ENCODE peak calls at places on chromosome 22, in nine cellular contexts. One of them, this sample, is unnamed.

GRCh38 chr22:30205281-30206115 is 41.1 kb downstream of the LIF start:
- DNase-seq in adrenal gland: peak
- DNase-seq in right lobe of liver: peak
- DNase-seq in A549: peak
- DNase-seq in GM12891: no peak
- DNase-seq in IMR-90: peak
- DNase-seq in uterus: peak
- DNase-seq in suprapubic skin: peak
- DNase-seq in GM12892: no peak
- DNase-seq in this sample: peak

GRCh38 chr22:35842954-35843353 is 125.3 kb downstream of the APOL5 start:
- DNase-seq in adrenal gland: peak
- DNase-seq in uterus: no peak
- DNase-seq in IMR-90: peak
- DNase-seq in right lobe of liver: no peak
- DNase-seq in A549: peak
- DNase-seq in suprapubic skin: no peak
- DNase-seq in GM12891: no peak
- DNase-seq in GM12892: no peak
- DNase-seq in this sample: peak

GRCh38 chr22:29635734-29636357 is 32.4 kb downstream of the NF2 start:
- DNase-seq in IMR-90: peak
- DNase-seq in right lobe of liver: no peak
- DNase-seq in adrenal gland: no peak
- DNase-seq in uterus: no peak
- DNase-seq in GM12892: no peak
- DNase-seq in GM12891: no peak
- DNase-seq in suprapubic skin: no peak
- DNase-seq in A549: peak
- DNase-seq in this sample: peak

GRCh38 chr22:36246718-36247117 is 6.2 kb upstream of the APOL1 start:
- DNase-seq in right lobe of liver: no peak
- DNase-seq in suprapubic skin: no peak
- DNase-seq in uterus: no peak
- DNase-seq in A549: no peak
- DNase-seq in IMR-90: no peak
- DNase-seq in GM12891: no peak
- DNase-seq in adrenal gland: no peak
- DNase-seq in GM12892: no peak
- DNase-seq in this sample: no peak

GRCh38 chr22:29914165-29914564 is 31.2 kb downstream of the MTMR3 start:
- DNase-seq in GM12892: no peak
- DNase-seq in IMR-90: peak
- DNase-seq in suprapubic skin: no peak
- DNase-seq in GM12891: no peak
- DNase-seq in adrenal gland: no peak
- DNase-seq in uterus: no peak
- DNase-seq in right lobe of liver: no peak
- DNase-seq in A549: no peak
- DNase-seq in this sample: no peak

GRCh38 chr22:39244073-39244495 is 698 bp downstream of the PDGFB start:
- DNase-seq in right lobe of liver: no peak
- DNase-seq in uterus: no peak
- DNase-seq in A549: peak
- DNase-seq in IMR-90: no peak
- DNase-seq in GM12891: no peak
- DNase-seq in suprapubic skin: no peak
- DNase-seq in GM12892: no peak
- DNase-seq in adrenal gland: no peak
- DNase-seq in this sample: no peak

GRCh38 chr22:36252754-36253522 is at the start of gene APOL1:
- DNase-seq in uterus: peak
- DNase-seq in suprapubic skin: no peak
- DNase-seq in adrenal gland: peak
- DNase-seq in IMR-90: peak
- DNase-seq in A549: peak
- DNase-seq in GM12891: peak
- DNase-seq in GM12892: no peak
- DNase-seq in right lobe of liver: no peak
- DNase-seq in this sample: peak

GRCh38 chr22:49704345-49705215 is 123.1 kb downstream of the BRD1 start:
- DNase-seq in GM12891: no peak
- DNase-seq in A549: no peak
- DNase-seq in right lobe of liver: no peak
- DNase-seq in IMR-90: no peak
- DNase-seq in suprapubic skin: no peak
- DNase-seq in GM12892: no peak
- DNase-seq in uterus: no peak
- DNase-seq in adrenal gland: no peak
- DNase-seq in this sample: peak

GRCh38 chr22:16562711-16563554 is 29.7 kb downstream of the CCT8L2 start:
- DNase-seq in adrenal gland: no peak
- DNase-seq in GM12891: no peak
- DNase-seq in right lobe of liver: no peak
- DNase-seq in IMR-90: no peak
- DNase-seq in GM12892: no peak
- DNase-seq in suprapubic skin: no peak
- DNase-seq in A549: no peak
- DNase-seq in uterus: no peak
- DNase-seq in this sample: no peak

GRCh38 chr22:49956914-49957825 is 3.4 kb upstream of the PIM3 start:
- DNase-seq in GM12891: no peak
- DNase-seq in right lobe of liver: peak
- DNase-seq in IMR-90: no peak
- DNase-seq in suprapubic skin: peak
- DNase-seq in adrenal gland: no peak
- DNase-seq in A549: no peak
- DNase-seq in uterus: no peak
- DNase-seq in GM12892: no peak
- DNase-seq in this sample: no peak

DNA sequence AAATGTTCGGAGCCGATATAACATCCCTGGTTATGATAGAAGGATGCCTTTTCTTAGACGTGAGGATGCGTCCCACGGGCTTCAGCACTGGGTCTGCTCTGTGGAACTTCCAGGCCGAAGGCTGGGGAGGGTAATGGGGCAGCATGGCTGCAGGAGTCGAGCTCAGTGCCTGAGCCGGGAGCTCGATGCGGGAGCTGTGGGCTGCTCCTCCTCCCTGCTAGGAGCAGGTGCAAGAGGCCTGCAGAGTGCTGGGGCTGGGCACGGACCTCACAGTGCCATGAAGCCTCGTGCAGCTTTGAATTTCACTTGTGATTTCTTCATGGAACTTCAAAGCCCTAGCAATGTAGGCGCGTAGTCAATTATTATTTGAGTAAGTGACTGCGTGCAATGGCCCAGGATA is 6.0 kb downstream of the TUBA8 start:
- DNase-seq in right lobe of liver: no peak
- DNase-seq in GM12891: no peak
- DNase-seq in IMR-90: no peak
- DNase-seq in GM12892: no peak
- DNase-seq in A549: no peak
- DNase-seq in suprapubic skin: no peak
- DNase-seq in uterus: no peak
- DNase-seq in adrenal gland: no peak
- DNase-seq in this sample: no peak
- TF ChIP-seq POLR2A in right lobe of liver: no peak
- TF ChIP-seq POLR2A in GM12891: no peak
- TF ChIP-seq POLR2A in IMR-90: no peak
- TF ChIP-seq POLR2A in GM12892: no peak
- TF ChIP-seq POLR2A in A549: no peak
- TF ChIP-seq POLR2A in suprapubic skin: no peak
- TF ChIP-seq POLR2A in uterus: no peak
- TF ChIP-seq POLR2A in adrenal gland: no peak
- TF ChIP-seq POLR2A in this sample: no peak

GRCh38 chr22:41800348-41801146 is at the start of gene CCDC134:
- DNase-seq in adrenal gland: peak
- DNase-seq in right lobe of liver: peak
- DNase-seq in uterus: peak
- DNase-seq in suprapubic skin: peak
- DNase-seq in GM12891: peak
- DNase-seq in IMR-90: peak
- DNase-seq in GM12892: peak
- DNase-seq in A549: peak
- DNase-seq in this sample: peak
- TF ChIP-seq POLR2A in adrenal gland: peak
- TF ChIP-seq POLR2A in right lobe of liver: peak
- TF ChIP-seq POLR2A in uterus: peak
- TF ChIP-seq POLR2A in suprapubic skin: peak
- TF ChIP-seq POLR2A in GM12891: peak
- TF ChIP-seq POLR2A in IMR-90: peak
- TF ChIP-seq POLR2A in GM12892: peak
- TF ChIP-seq POLR2A in A549: peak
- TF ChIP-seq POLR2A in this sample: peak

GRCh38 chr22:45676024-45676423 is 4.4 kb downstream of the ATXN10 start:
- DNase-seq in IMR-90: no peak
- DNase-seq in adrenal gland: no peak
- DNase-seq in A549: no peak
- DNase-seq in GM12891: no peak
- DNase-seq in suprapubic skin: no peak
- DNase-seq in GM12892: no peak
- DNase-seq in right lobe of liver: no peak
- DNase-seq in uterus: no peak
- DNase-seq in this sample: no peak

GRCh38 chr22:45672564-45673481 is 1.2 kb downstream of the ATXN10 start:
- DNase-seq in GM12892: no peak
- DNase-seq in uterus: no peak
- DNase-seq in GM12891: no peak
- DNase-seq in suprapubic skin: no peak
- DNase-seq in adrenal gland: no peak
- DNase-seq in right lobe of liver: no peak
- DNase-seq in A549: no peak
- DNase-seq in IMR-90: no peak
- DNase-seq in this sample: no peak

GRCh38 chr22:45671051-45671782 is 417 bp upstream of the ATXN10 start:
- DNase-seq in uterus: no peak
- DNase-seq in IMR-90: no peak
- DNase-seq in GM12892: no peak
- DNase-seq in GM12891: no peak
- DNase-seq in suprapubic skin: peak
- DNase-seq in right lobe of liver: peak
- DNase-seq in A549: no peak
- DNase-seq in adrenal gland: peak
- DNase-seq in this sample: peak

GRCh38 chr22:45673482-45674175 is 2.0 kb downstream of the ATXN10 start:
- DNase-seq in IMR-90: no peak
- DNase-seq in GM12892: no peak
- DNase-seq in GM12891: no peak
- DNase-seq in right lobe of liver: no peak
- DNase-seq in adrenal gland: no peak
- DNase-seq in suprapubic skin: no peak
- DNase-seq in uterus: no peak
- DNase-seq in A549: no peak
- DNase-seq in this sample: peak

DNA sequence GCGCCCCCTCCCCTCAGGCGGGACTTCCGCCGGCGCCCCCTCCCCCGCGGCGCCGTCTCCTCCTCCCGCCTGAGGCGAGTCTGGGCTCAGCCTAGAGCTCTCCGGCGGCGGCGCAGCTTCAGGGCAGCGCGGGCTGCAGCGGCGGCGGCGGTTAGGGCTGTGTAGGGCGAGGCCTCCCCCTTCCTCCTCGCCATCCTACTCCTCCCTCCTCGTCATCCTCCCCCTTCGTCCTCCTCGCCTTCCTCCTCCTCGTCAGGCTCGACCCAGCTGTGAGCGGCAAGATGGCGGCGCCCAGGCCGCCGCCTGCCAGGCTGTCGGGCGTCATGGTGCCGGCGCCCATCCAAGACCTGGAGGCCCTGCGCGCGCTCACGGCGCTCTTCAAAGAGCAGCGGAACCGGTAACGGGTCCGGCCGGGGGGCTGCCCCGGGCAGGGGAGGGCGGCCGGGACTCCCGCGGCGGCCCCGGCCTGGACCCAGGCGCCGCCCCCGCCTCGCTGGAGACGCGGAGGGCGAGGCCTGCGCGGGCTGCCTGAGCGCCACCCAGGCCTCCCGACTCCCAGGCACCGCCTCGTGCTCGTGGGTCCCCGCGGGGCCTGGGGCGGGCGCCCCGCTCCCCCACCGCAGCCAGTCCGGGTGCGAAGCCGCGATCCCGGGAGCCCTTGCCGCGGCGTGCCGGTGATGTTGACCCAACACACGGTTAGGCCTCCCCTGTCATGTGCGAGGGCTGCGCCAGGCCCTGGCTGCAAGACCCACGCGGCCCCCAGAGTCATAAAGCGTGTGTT is at the start of gene ATXN10:
- DNase-seq in GM12892: peak
- DNase-seq in adrenal gland: peak
- DNase-seq in right lobe of liver: peak
- DNase-seq in GM12891: peak
- DNase-seq in uterus: peak
- DNase-seq in suprapubic skin: peak
- DNase-seq in A549: peak
- DNase-seq in IMR-90: peak
- DNase-seq in this sample: peak
- TF ChIP-seq POLR2A in GM12892: peak
- TF ChIP-seq POLR2A in adrenal gland: peak
- TF ChIP-seq POLR2A in right lobe of liver: peak
- TF ChIP-seq POLR2A in GM12891: peak
- TF ChIP-seq POLR2A in uterus: peak
- TF ChIP-seq POLR2A in suprapubic skin: peak
- TF ChIP-seq POLR2A in A549: peak
- TF ChIP-seq POLR2A in IMR-90: peak
- TF ChIP-seq POLR2A in this sample: peak

DNA sequence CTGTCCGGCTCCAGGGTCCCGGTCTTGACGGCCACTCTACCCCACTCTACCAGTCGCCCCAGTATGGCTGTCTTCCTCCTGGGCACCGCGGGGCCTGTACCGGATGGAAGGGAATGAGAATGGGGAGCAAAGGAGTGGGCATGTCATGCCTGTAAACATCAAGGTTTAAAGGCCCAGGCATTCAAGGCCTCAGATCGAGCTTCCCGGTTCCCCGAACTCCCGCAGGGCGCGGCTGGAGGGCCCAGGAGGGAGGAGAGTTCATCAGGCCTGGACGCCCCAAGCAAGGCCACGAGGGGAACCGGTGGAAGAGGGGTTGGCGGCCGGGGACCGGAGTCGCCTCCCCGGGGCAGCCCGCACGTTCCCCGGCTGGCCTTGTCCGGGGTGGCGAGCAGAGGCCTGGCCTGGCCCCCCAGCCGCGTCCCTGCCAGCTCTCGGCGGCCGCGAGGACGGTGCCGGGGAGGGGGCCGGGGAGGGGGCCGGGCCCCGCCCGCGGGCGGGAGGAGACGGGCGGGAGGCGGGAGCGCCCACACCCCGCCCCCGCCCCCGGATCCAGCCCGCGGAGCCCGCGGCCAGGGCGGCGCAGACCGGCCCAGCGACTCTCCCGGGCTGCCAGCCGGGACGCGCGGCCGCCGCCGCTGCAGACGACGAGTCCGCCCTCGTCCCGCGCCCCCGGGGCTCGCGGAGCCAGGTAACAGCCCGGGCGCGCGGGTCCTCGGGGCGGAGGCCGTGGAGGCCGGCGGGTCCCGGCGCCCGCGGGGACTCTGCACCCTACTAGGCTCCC is at the start of gene CDC42EP1:
- DNase-seq in right lobe of liver: peak
- DNase-seq in suprapubic skin: peak
- DNase-seq in adrenal gland: peak
- DNase-seq in A549: peak
- DNase-seq in uterus: peak
- DNase-seq in GM12891: no peak
- DNase-seq in GM12892: no peak
- DNase-seq in IMR-90: peak
- DNase-seq in this sample: peak
- TF ChIP-seq POLR2A in right lobe of liver: peak
- TF ChIP-seq POLR2A in suprapubic skin: peak
- TF ChIP-seq POLR2A in adrenal gland: peak
- TF ChIP-seq POLR2A in A549: peak
- TF ChIP-seq POLR2A in uterus: peak
- TF ChIP-seq POLR2A in GM12891: no peak
- TF ChIP-seq POLR2A in GM12892: no peak
- TF ChIP-seq POLR2A in IMR-90: peak
- TF ChIP-seq POLR2A in this sample: no peak

GRCh38 chr22:45866398-45867117 is 110.4 kb downstream of the WNT7B start:
- DNase-seq in suprapubic skin: peak
- DNase-seq in IMR-90: no peak
- DNase-seq in GM12891: no peak
- DNase-seq in adrenal gland: no peak
- DNase-seq in uterus: peak
- DNase-seq in A549: no peak
- DNase-seq in GM12892: no peak
- DNase-seq in right lobe of liver: no peak
- DNase-seq in this sample: no peak
- TF ChIP-seq POLR2A in suprapubic skin: no peak
- TF ChIP-seq POLR2A in IMR-90: no peak
- TF ChIP-seq POLR2A in GM12891: no peak
- TF ChIP-seq POLR2A in adrenal gland: no peak
- TF ChIP-seq POLR2A in uterus: no peak
- TF ChIP-seq POLR2A in A549: no peak
- TF ChIP-seq POLR2A in GM12892: no peak
- TF ChIP-seq POLR2A in right lobe of liver: no peak
- TF ChIP-seq POLR2A in this sample: no peak